ENCODE peak calls at places on chromosomes 16 and 17, in five cellular contexts. N, M, U, X and I are unnamed samples.

GRCh38 chr17:76178124-76178523 is 37.1 kb upstream of the FOXJ1 start:
- DNase-seq in N (no peak), M (no peak), U (no peak), X (no peak), I (no peak)

GRCh38 chr17:77499699-77500435 is 359.1 kb downstream of the SEC14L1 start:
- DNase-seq in N (no peak), M (no peak), U (no peak), X (peak; percentile 55), I (no peak)

GRCh38 chr17:48505788-48506187 is 25.0 kb downstream of the HOXB1 start:
- DNase-seq in N (peak; percentile 92), M (no peak), U (peak; percentile 92), X (no peak), I (peak; percentile 59)

GRCh38 chr17:77769215-77769614 is 189.3 kb upstream of the TNRC6C start:
- DNase-seq in N (peak; percentile 33), M (no peak), U (peak; percentile 21), X (no peak), I (no peak)

GRCh38 chr17:65231662-65232335 is 94.6 kb downstream of the RGS9 start:
- DNase-seq in N (peak; percentile 89), M (peak; percentile 29), U (peak; percentile 56), X (no peak), I (peak; percentile 51)

GRCh38 chr16:3115561-3115960 is 3.2 kb downstream of the ZNF205 start:
- DNase-seq in N (no peak), M (no peak), U (no peak), X (no peak), I (no peak)

GRCh38 chr16:10728035-10728462 is 15.6 kb upstream of the NUBP1 start:
- DNase-seq in N (no peak), M (no peak), U (peak; percentile 96), X (no peak), I (no peak)

GRCh38 chr17:62692159-62692651 is 64.7 kb downstream of the MRC2 start:
- DNase-seq in N (no peak), M (no peak), U (no peak), X (no peak), I (no peak)

GRCh38 chr17:40553694-40554534 is 11.4 kb downstream of the CCR7 start:
- DNase-seq in N (peak; percentile 61), M (peak; percentile 29), U (no peak), X (peak; percentile 91), I (no peak)

GRCh38 chr16:4937782-4938682 is 1.1 kb upstream of the PPL start:
- DNase-seq in N (no peak), M (peak; percentile 57), U (no peak), X (no peak), I (no peak)

GRCh38 chr17:18070861-18071340 is 16.8 kb upstream of the DRG2 start:
- DNase-seq in N (peak; percentile 64), M (no peak), U (no peak), X (no peak), I (no peak)

GRCh38 chr16:53999841-54000240 is 286.7 kb downstream of the IRX3 start:
- DNase-seq in N (peak; percentile 78), M (no peak), U (no peak), X (no peak), I (no peak)

GRCh38 chr16:31094424-31095120 is at the start of gene VKORC1:
- DNase-seq in N (peak; percentile 97), M (peak; percentile 96), U (peak; percentile 96), X (peak; percentile 97), I (peak; percentile 89)

GRCh38 chr16:27286446-27286845 is 17.9 kb upstream of the NSMCE1 start:
- DNase-seq in N (peak; percentile 98), M (no peak), U (no peak), X (no peak), I (no peak)

GRCh38 chr16:87017388-87018012 is 299.7 kb downstream of the C16orf95 start:
- DNase-seq in N (peak; percentile 94), M (no peak), U (no peak), X (no peak), I (no peak)

GRCh38 chr16:68490829-68491575 is 42.7 kb upstream of the SMPD3 start:
- DNase-seq in N (peak; percentile 71), M (peak; percentile 92), U (peak; percentile 64), X (no peak), I (no peak)

GRCh38 chr17:42673885-42674754 is 2.7 kb downstream of the PLEKHH3 start:
- DNase-seq in N (peak; percentile 57), M (peak; percentile 62), U (no peak), X (no peak), I (peak; percentile 42)

GRCh38 chr16:762049-762513 is 1.5 kb downstream of the MSLN start:
- DNase-seq in N (no peak), M (no peak), U (no peak), X (no peak), I (no peak)

GRCh38 chr17:82371333-82372062 is at the start of gene UTS2R:
- DNase-seq in N (no peak), M (no peak), U (no peak), X (no peak), I (no peak)

GRCh38 chr17:82369211-82369610 is 2.4 kb upstream of the UTS2R start:
- DNase-seq in N (no peak), M (no peak), U (no peak), X (no peak), I (no peak)

GRCh38 chr17:82372591-82373452 is 1.3 kb downstream of the UTS2R start:
- DNase-seq in N (no peak), M (peak; percentile 33), U (no peak), X (no peak), I (no peak)

GRCh38 chr17:82372063-82372590 is 562 bp downstream of the UTS2R start:
- DNase-seq in N (no peak), M (no peak), U (no peak), X (no peak), I (no peak)

DNA sequence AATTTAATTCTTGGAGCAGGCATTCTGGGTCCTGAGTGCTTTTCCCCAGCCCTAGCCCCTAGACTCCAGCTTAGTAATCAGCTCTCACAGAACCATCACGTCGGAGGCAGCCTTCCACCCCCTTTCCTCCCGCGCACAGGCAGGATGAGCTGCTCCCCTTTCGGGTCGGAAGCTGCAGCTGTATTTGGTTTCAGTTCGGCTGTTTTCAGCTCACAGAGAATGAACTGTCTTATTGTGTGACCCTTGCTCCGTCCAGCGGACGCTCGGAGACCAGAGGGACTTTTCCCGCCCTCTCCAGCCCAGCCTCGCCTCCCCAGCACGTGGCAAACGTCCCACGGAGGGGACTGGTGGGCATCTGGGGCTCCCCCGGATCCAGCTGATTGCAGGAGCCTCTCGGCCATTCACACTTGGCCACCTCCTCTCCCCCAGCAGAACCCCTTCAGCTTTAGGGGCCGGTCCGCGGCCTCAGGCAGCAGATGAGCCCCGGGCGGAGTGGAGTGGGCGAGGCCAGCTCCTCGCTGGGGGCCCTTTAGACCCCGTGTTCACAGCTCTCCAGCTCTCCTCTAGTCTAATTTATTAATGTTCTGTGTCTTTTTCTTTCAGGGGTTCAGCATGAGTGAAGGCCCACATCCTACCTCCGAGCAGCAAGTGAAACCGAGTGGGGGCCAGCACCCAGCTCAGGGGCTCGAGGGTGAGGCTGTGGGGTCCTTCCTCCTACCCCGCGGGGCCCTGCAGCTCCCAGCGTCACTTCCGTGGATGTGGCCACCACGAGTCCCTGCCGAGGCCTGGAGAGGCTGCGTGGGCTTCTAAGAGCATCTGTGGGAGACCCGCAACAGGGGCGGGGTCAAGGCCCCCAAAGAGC is 863 bp upstream of the UTS2R start:
- DNase-seq in N (no peak), M (no peak), U (peak; percentile 94), X (no peak), I (no peak)
- H3K27me3 ChIP-seq in N (peaks cover 39% of the 10 kb centered on the region), M (peaks cover 20% of the 10 kb centered on the region), U (no peaks in the 10 kb centered on the region), X (peaks cover 70% of the 10 kb centered on the region), I (peaks cover 9% of the 10 kb centered on the region)

DNA sequence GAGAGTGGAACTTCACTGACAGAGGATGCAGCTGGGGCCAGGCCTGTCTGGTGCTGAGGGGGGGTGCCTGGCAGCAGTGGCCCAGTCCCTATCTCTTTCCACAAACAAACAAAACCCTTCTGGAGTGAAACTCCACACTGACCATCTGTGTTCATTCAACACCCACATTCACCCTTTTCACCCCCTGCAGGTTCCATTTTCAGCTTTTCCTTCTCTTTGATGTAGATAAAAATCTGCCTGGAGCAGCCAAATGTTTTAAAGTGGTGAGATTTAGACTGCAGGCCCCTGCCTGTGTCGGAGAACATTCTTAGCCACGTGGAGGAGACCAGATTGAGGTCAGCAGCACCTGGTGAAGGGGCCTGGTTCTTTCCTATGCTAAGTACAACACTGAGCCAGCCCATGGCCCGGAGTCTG is 161.4 kb upstream of the CDH11 start:
- DNase-seq in N (peak; percentile 68), M (no peak), U (no peak), X (no peak), I (no peak)
- H3K4me1 ChIP-seq in N (no peaks in the 10 kb centered on the region), M (no peaks in the 10 kb centered on the region), U (no peaks in the 10 kb centered on the region), X (no peaks in the 10 kb centered on the region), I (no peaks in the 10 kb centered on the region)

GRCh38 chr16:88762941-88763340 is 22.1 kb downstream of the PIEZO1 start:
- DNase-seq in N (no peak), M (no peak), U (no peak), X (no peak), I (no peak)

GRCh38 chr16:88760424-88761142 is 24.4 kb downstream of the PIEZO1 start:
- DNase-seq in N (no peak), M (peak; percentile 73), U (no peak), X (no peak), I (no peak)

GRCh38 chr16:88762258-88762870 is 22.7 kb downstream of the PIEZO1 start:
- DNase-seq in N (no peak), M (no peak), U (no peak), X (no peak), I (no peak)

GRCh38 chr16:88761143-88761534 is 23.9 kb downstream of the PIEZO1 start:
- DNase-seq in N (no peak), M (no peak), U (no peak), X (no peak), I (no peak)

DNA sequence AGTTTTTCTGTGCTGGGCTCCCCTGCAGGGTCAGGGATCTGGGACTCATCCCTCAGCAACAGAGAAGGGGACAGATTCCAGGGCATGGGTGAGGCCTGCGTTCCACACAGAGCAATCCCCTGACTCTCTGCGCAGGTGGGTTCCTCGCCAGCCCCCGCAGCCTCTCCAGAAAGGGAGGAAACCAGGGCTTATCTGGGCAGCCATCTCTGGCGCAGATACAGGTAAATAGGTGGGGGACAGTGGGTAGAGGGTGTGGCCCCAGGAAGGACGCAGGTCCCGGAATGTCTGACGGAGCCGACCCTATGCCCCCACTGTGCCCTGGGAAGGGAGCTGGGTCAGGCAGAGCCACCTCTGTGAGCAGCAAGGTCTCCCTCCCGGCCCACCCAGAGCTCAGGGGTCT is 23.2 kb downstream of the PIEZO1 start:
- DNase-seq in N (no peak), M (peak; percentile 40), U (no peak), X (no peak), I (no peak)
- H3K36me3 ChIP-seq in N (peaks cover 7% of the 10 kb centered on the region), M (no peaks in the 10 kb centered on the region), U (no peaks in the 10 kb centered on the region), X (peaks cover 5% of the 10 kb centered on the region), I (no peaks in the 10 kb centered on the region)

GRCh38 chr17:74619077-74619673 is 4.4 kb downstream of the CD300E start:
- DNase-seq in N (no peak), M (no peak), U (no peak), X (no peak), I (no peak)

GRCh38 chr17:74616696-74617095 is 6.8 kb downstream of the CD300E start:
- DNase-seq in N (no peak), M (no peak), U (no peak), X (no peak), I (no peak)

GRCh38 chr17:74623693-74624093 is at the start of gene CD300E:
- DNase-seq in N (no peak), M (no peak), U (no peak), X (no peak), I (no peak)

DNA sequence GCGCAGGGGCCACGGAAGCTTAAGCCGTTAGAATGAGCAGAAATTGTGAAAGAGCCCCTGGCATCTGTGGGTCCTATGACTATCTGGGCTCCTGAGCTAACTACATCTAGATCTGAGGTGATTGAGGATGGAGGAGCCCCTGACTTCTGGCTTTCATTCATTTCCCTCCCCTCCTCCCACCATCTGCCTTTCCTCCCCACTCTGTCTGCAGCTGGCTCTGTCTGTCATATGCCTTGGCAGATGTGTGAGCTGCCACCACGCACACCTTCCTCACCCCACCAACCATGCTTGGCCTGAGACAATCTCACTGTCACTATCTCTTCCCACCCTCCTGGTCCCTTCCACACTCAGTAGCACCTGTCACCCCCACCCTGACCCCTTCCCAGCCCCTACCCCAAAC is 5.1 kb downstream of the CD300E start:
- DNase-seq in N (no peak), M (no peak), U (no peak), X (no peak), I (no peak)
- H3K27me3 ChIP-seq in N (no peaks in the 10 kb centered on the region), M (no peaks in the 10 kb centered on the region), U (peaks cover 96% of the 10 kb centered on the region), X (peaks cover 17% of the 10 kb centered on the region), I (no peaks in the 10 kb centered on the region)